ENCODE peak calls at places on chromosomes 1 and 21, in nine cellular contexts. E is epithelial cell of proximal tubule, U is AG09309, Y is progenitor cell of endocrine pancreas, C is upper lobe of right lung, X is GM20000, A is HFF-Myc, O is left ventricle myocardium inferior, F is H9. Z is an unnamed sample.

GRCh38 chr1:212607924-212608208 is 695 bp upstream of the ATF3 start:
- DNase-seq in F (no peak), Y (no peak), E (no peak), O (no peak), A (no peak), X (peak; percentile 47), C (no peak), U (no peak), Z (peak; percentile 19)

GRCh38 chr1:239421810-239422209 is 35.4 kb downstream of the CHRM3 start:
- DNase-seq in U (no peak), A (no peak), Y (no peak), X (no peak), E (no peak), O (no peak), F (no peak), C (no peak), Z (no peak)

GRCh38 chr1:226945106-226945857 is 5.2 kb downstream of the COQ8A start:
- DNase-seq in A (no peak), F (peak; percentile 53), U (no peak), X (no peak), O (no peak), Y (no peak), C (peak; percentile 69), E (no peak), Z (no peak)

GRCh38 chr21:37863842-37864241 is 52.4 kb downstream of the KCNJ6 start:
- DNase-seq in Y (no peak), O (no peak), X (no peak), C (no peak), A (no peak), F (no peak), U (no peak), E (no peak), Z (no peak)

GRCh38 chr1:204464701-204465100 is 29.9 kb downstream of the PIK3C2B start:
- DNase-seq in O (no peak), A (no peak), E (no peak), Y (no peak), F (no peak), C (no peak), X (no peak), U (no peak), Z (no peak)

GRCh38 chr21:34199121-34199910 is 125.9 kb downstream of the MRPS6 start:
- DNase-seq in E (no peak), O (no peak), A (no peak), C (no peak), X (no peak), U (no peak), Y (no peak), F (no peak), Z (no peak)

GRCh38 chr1:47569681-47570470 is 132.0 kb downstream of the FOXD2 start:
- DNase-seq in F (peak; percentile 73), C (peak; percentile 77), O (no peak), Y (no peak), E (peak; percentile 62), U (peak; percentile 87), A (peak; percentile 84), X (no peak), Z (peak; percentile 31)

GRCh38 chr1:12125422-12126355 is 41.1 kb upstream of the TNFRSF1B start:
- DNase-seq in O (no peak), U (no peak), A (no peak), F (no peak), C (no peak), X (no peak), Y (no peak), E (no peak), Z (no peak)

GRCh38 chr1:155192346-155193274 is 15.1 kb downstream of the THBS3 start:
- DNase-seq in E (no peak), A (no peak), Y (no peak), O (no peak), F (peak; percentile 82), X (peak; percentile 32), U (no peak), C (peak; percentile 91), Z (no peak)

GRCh38 chr1:224759135-224759534 is 143.0 kb downstream of the CNIH3 start:
- DNase-seq in U (no peak), Y (no peak), E (no peak), O (no peak), A (no peak), F (no peak), C (no peak), X (no peak), Z (no peak)

GRCh38 chr1:18297896-18298648 is 182.7 kb upstream of the KLHDC7A start:
- DNase-seq in A (no peak), F (peak; percentile 96), X (no peak), E (no peak), U (no peak), O (no peak), C (no peak), Y (no peak), Z (no peak)

GRCh38 chr1:40901886-40902633 is 39.9 kb upstream of the CITED4 start:
- DNase-seq in C (peak; percentile 46), A (no peak), E (no peak), F (peak; percentile 10), O (peak; percentile 30), Y (no peak), X (no peak), U (peak; percentile 14), Z (no peak)

GRCh38 chr1:197423006-197423405 is 155.0 kb downstream of the CRB1 start:
- DNase-seq in A (peak; percentile 29), F (no peak), O (no peak), E (no peak), X (no peak), U (peak; percentile 42), C (no peak), Y (no peak), Z (no peak)

GRCh38 chr1:220785166-220786056 is 1.3 kb upstream of the MTARC1 start:
- DNase-seq in A (no peak), F (no peak), Y (no peak), U (no peak), E (no peak), O (no peak), C (no peak), X (no peak), Z (no peak)
- TF ChIP-seq CTCF in A (no peak), F (no peak), Y (no peak), U (no peak), E (no peak), O (no peak), C (no peak), X (no peak), Z (no peak)

GRCh38 chr1:101216623-101217022 is 20.2 kb upstream of the S1PR1 start:
- DNase-seq in U (no peak), X (no peak), O (no peak), F (no peak), C (no peak), E (no peak), Y (no peak), A (no peak), Z (no peak)

GRCh38 chr1:101219919-101220695 is 16.7 kb upstream of the S1PR1 start:
- DNase-seq in E (no peak), C (no peak), F (no peak), A (no peak), Y (no peak), U (no peak), O (peak; percentile 55), X (no peak), Z (no peak)

GRCh38 chr1:101217148-101217547 is 19.7 kb upstream of the S1PR1 start:
- DNase-seq in Y (no peak), O (no peak), A (no peak), U (no peak), E (no peak), F (no peak), X (no peak), C (no peak), Z (no peak)

GRCh38 chr1:101221945-101222429 is 14.8 kb upstream of the S1PR1 start:
- DNase-seq in F (no peak), C (no peak), O (no peak), Y (no peak), U (no peak), A (no peak), E (no peak), X (peak; percentile 63), Z (no peak)

DNA sequence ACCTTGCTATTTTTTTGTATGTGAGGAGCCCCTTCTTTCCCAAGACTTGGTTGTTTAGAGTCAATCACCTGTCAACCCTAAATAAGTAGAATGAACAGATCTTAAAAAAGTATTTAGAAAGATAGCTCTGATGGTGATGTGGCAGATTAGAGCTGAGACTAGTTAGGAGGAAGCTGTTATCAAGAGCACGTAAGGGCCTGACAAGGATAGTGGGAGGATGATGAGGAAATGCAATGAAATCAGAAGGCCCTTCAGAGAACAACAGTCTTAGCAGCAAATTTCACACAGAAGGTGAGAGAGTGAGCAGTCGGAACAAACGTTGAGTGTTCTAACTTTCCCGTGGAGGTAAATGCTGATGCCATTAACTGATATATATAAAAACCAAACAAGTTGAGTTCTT is 15.9 kb upstream of the S1PR1 start:
- DNase-seq in X (no peak), Y (no peak), A (no peak), U (no peak), O (no peak), E (no peak), F (no peak), C (no peak), Z (no peak)
- TF ChIP-seq CTCF in X (no peak), Y (no peak), A (no peak), U (no peak), O (no peak), E (no peak), F (no peak), C (no peak), Z (no peak)

DNA sequence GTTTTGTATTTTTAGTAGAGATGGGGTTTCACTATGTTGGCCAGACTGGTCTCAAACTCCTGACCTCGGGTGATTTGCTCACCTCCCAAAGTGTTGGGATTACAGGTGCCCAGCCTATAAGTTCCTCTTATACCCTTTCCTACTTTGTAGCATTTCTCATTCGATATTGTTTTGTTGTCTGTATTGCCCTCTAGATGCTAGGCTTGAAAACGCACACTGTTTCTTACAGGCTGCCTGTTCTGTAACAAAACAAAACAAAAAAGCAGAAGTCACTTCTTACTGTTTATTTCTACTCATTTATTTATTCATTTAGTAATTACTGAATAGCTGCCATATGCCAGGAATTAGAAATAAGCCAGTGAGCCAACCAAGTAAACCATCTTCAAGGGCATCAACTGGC is 136.9 kb upstream of the BMP8A start:
- DNase-seq in X (no peak), O (no peak), E (no peak), Y (no peak), F (no peak), C (no peak), U (no peak), A (no peak), Z (no peak)
- TF ChIP-seq CTCF in X (no peak), O (no peak), E (peak; percentile 6), Y (no peak), F (no peak), C (peak; percentile 6), U (peak; percentile 11), A (no peak), Z (no peak)

DNA sequence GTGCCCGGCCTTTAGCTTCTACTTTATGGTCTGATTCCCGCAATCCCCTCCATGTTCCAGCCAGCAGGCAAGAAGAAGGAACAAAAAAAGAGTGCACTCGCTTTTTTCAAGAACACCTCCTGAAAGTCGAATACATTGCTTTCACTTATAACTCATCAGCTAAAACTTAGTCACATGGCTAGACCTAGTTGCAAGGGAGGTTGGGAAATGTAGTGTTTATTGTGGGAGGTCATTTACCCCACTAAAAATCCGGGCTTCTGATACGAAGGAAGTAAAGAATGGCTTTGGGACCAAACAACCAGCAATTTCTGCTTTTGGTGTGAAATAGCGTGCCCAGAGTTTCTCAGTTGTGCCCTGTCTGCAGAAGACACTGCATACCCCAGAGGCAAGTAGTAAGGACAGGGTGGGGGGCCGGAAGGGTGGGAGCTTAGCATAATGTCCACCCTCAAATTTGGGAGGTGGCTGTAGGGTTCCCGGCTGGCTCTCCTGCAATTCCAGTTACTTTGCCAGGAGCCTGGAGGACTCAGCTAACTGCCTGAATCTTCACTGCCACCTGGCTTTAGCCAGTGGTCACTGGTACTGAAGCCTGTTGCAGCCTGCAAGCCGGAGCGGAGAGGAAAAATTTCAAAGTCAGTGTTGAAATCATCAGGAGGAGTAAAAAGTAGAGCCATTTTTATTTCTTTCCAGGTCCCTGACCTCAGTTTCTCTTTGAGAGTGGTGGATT is 57.7 kb upstream of the F3 start:
- DNase-seq in Y (no peak), X (no peak), U (no peak), A (no peak), E (no peak), F (peak; percentile 75), O (no peak), C (peak; percentile 71), Z (peak; percentile 13)
- TF ChIP-seq CTCF in Y (peak; percentile 39), X (no peak), U (peak; percentile 58), A (peak; percentile 45), E (peak; percentile 59), F (peak; percentile 71), O (peak; percentile 68), C (peak; percentile 52), Z (no peak)